ENCODE peak calls at places on chromosomes 11 and 22, in eight cellular contexts. One of them, this sample, is unnamed.

GRCh38 chr11:416757-417621 is 2.2 kb upstream of the SIGIRR start:
- DNase-seq in spleen: peak; percentile 93
- DNase-seq in CD8-positive, alpha-beta T cell: no peak
- DNase-seq in left ventricle myocardium inferior: peak; percentile 66
- DNase-seq in HS-5: no peak
- DNase-seq in Peyer's patch: peak; percentile 42
- DNase-seq in SK-MEL-5: no peak
- DNase-seq in iPS-NIHi11: peak; percentile 94
- DNase-seq in this sample: no peak

GRCh38 chr11:105401269-105401809 is 208.5 kb upstream of the GRIA4 start:
- DNase-seq in spleen: no peak
- DNase-seq in CD8-positive, alpha-beta T cell: no peak
- DNase-seq in left ventricle myocardium inferior: no peak
- DNase-seq in HS-5: no peak
- DNase-seq in Peyer's patch: no peak
- DNase-seq in SK-MEL-5: peak; percentile 11
- DNase-seq in iPS-NIHi11: no peak
- DNase-seq in this sample: no peak

GRCh38 chr11:20031155-20032001 is 128.9 kb downstream of the DBX1 start:
- DNase-seq in spleen: no peak
- DNase-seq in CD8-positive, alpha-beta T cell: no peak
- DNase-seq in left ventricle myocardium inferior: no peak
- DNase-seq in HS-5: peak; percentile 55
- DNase-seq in Peyer's patch: no peak
- DNase-seq in SK-MEL-5: no peak
- DNase-seq in iPS-NIHi11: peak; percentile 53
- DNase-seq in this sample: no peak

GRCh38 chr11:7364660-7365059 is 113.0 kb downstream of the SYT9 start:
- DNase-seq in spleen: no peak
- DNase-seq in CD8-positive, alpha-beta T cell: no peak
- DNase-seq in left ventricle myocardium inferior: no peak
- DNase-seq in HS-5: no peak
- DNase-seq in Peyer's patch: no peak
- DNase-seq in SK-MEL-5: no peak
- DNase-seq in iPS-NIHi11: no peak
- DNase-seq in this sample: no peak

GRCh38 chr11:114163231-114163631 is 103.7 kb downstream of the ZBTB16 start:
- DNase-seq in spleen: no peak
- DNase-seq in CD8-positive, alpha-beta T cell: no peak
- DNase-seq in left ventricle myocardium inferior: no peak
- DNase-seq in HS-5: no peak
- DNase-seq in Peyer's patch: no peak
- DNase-seq in SK-MEL-5: no peak
- DNase-seq in iPS-NIHi11: no peak
- DNase-seq in this sample: no peak

GRCh38 chr11:47592276-47592675 is 1.9 kb downstream of the C1QTNF4 start:
- DNase-seq in spleen: peak; percentile 24
- DNase-seq in CD8-positive, alpha-beta T cell: no peak
- DNase-seq in left ventricle myocardium inferior: no peak
- DNase-seq in HS-5: no peak
- DNase-seq in Peyer's patch: no peak
- DNase-seq in SK-MEL-5: no peak
- DNase-seq in iPS-NIHi11: no peak
- DNase-seq in this sample: no peak

GRCh38 chr11:83978942-83979341 is 692.8 kb upstream of the CCDC90B start:
- DNase-seq in spleen: no peak
- DNase-seq in CD8-positive, alpha-beta T cell: no peak
- DNase-seq in left ventricle myocardium inferior: no peak
- DNase-seq in HS-5: no peak
- DNase-seq in Peyer's patch: no peak
- DNase-seq in SK-MEL-5: no peak
- DNase-seq in iPS-NIHi11: no peak
- DNase-seq in this sample: no peak

GRCh38 chr11:126394036-126394435 is 38.5 kb downstream of the ST3GAL4 start:
- DNase-seq in spleen: no peak
- DNase-seq in CD8-positive, alpha-beta T cell: no peak
- DNase-seq in left ventricle myocardium inferior: no peak
- DNase-seq in HS-5: no peak
- DNase-seq in Peyer's patch: no peak
- DNase-seq in SK-MEL-5: peak; percentile 16
- DNase-seq in iPS-NIHi11: no peak
- DNase-seq in this sample: no peak

GRCh38 chr11:19714387-19715363 is 2.0 kb downstream of the NAV2 start:
- DNase-seq in spleen: no peak
- DNase-seq in CD8-positive, alpha-beta T cell: no peak
- DNase-seq in left ventricle myocardium inferior: peak; percentile 53
- DNase-seq in HS-5: peak; percentile 74
- DNase-seq in Peyer's patch: no peak
- DNase-seq in SK-MEL-5: peak; percentile 73
- DNase-seq in iPS-NIHi11: no peak
- DNase-seq in this sample: no peak

GRCh38 chr11:19822531-19822930 is 109.9 kb downstream of the NAV2 start:
- DNase-seq in spleen: no peak
- DNase-seq in CD8-positive, alpha-beta T cell: no peak
- DNase-seq in left ventricle myocardium inferior: no peak
- DNase-seq in HS-5: no peak
- DNase-seq in Peyer's patch: no peak
- DNase-seq in SK-MEL-5: no peak
- DNase-seq in iPS-NIHi11: no peak
- DNase-seq in this sample: no peak

GRCh38 chr11:128919192-128919591 is 23.5 kb downstream of the TP53AIP1 start:
- DNase-seq in spleen: peak; percentile 66
- DNase-seq in CD8-positive, alpha-beta T cell: no peak
- DNase-seq in left ventricle myocardium inferior: peak; percentile 5
- DNase-seq in HS-5: no peak
- DNase-seq in Peyer's patch: no peak
- DNase-seq in SK-MEL-5: no peak
- DNase-seq in iPS-NIHi11: no peak
- DNase-seq in this sample: no peak

GRCh38 chr11:34837246-34837856 is 78.8 kb downstream of the APIP start:
- DNase-seq in spleen: no peak
- DNase-seq in CD8-positive, alpha-beta T cell: no peak
- DNase-seq in left ventricle myocardium inferior: no peak
- DNase-seq in HS-5: no peak
- DNase-seq in Peyer's patch: no peak
- DNase-seq in SK-MEL-5: peak; percentile 40
- DNase-seq in iPS-NIHi11: no peak
- DNase-seq in this sample: no peak

GRCh38 chr11:48154162-48154561 is 62.4 kb upstream of the OR4B1 start:
- DNase-seq in spleen: no peak
- DNase-seq in CD8-positive, alpha-beta T cell: no peak
- DNase-seq in left ventricle myocardium inferior: no peak
- DNase-seq in HS-5: peak; percentile 23
- DNase-seq in Peyer's patch: no peak
- DNase-seq in SK-MEL-5: no peak
- DNase-seq in iPS-NIHi11: no peak
- DNase-seq in this sample: no peak

GRCh38 chr11:68381716-68382115 is 69.3 kb downstream of the LRP5 start:
- DNase-seq in spleen: no peak
- DNase-seq in CD8-positive, alpha-beta T cell: no peak
- DNase-seq in left ventricle myocardium inferior: no peak
- DNase-seq in HS-5: no peak
- DNase-seq in Peyer's patch: no peak
- DNase-seq in SK-MEL-5: no peak
- DNase-seq in iPS-NIHi11: no peak
- DNase-seq in this sample: no peak

GRCh38 chr22:20186871-20187546 is 36.2 kb upstream of the CCDC188 start:
- DNase-seq in spleen: no peak
- DNase-seq in CD8-positive, alpha-beta T cell: no peak
- DNase-seq in left ventricle myocardium inferior: no peak
- DNase-seq in HS-5: no peak
- DNase-seq in Peyer's patch: no peak
- DNase-seq in SK-MEL-5: no peak
- DNase-seq in iPS-NIHi11: no peak
- DNase-seq in this sample: no peak

GRCh38 chr11:24249921-24250320 is 246.9 kb upstream of the LUZP2 start:
- DNase-seq in spleen: no peak
- DNase-seq in CD8-positive, alpha-beta T cell: no peak
- DNase-seq in left ventricle myocardium inferior: no peak
- DNase-seq in HS-5: no peak
- DNase-seq in Peyer's patch: no peak
- DNase-seq in SK-MEL-5: no peak
- DNase-seq in iPS-NIHi11: no peak
- DNase-seq in this sample: no peak

GRCh38 chr11:94017446-94017845 is 3.7 kb upstream of the HEPHL1 start:
- DNase-seq in spleen: no peak
- DNase-seq in CD8-positive, alpha-beta T cell: no peak
- DNase-seq in left ventricle myocardium inferior: no peak
- DNase-seq in HS-5: peak; percentile 79
- DNase-seq in Peyer's patch: no peak
- DNase-seq in SK-MEL-5: no peak
- DNase-seq in iPS-NIHi11: no peak
- DNase-seq in this sample: no peak

GRCh38 chr11:88494857-88495256 is 157.3 kb upstream of the CTSC start:
- DNase-seq in spleen: no peak
- DNase-seq in CD8-positive, alpha-beta T cell: no peak
- DNase-seq in left ventricle myocardium inferior: no peak
- DNase-seq in HS-5: no peak
- DNase-seq in Peyer's patch: no peak
- DNase-seq in SK-MEL-5: peak; percentile 38
- DNase-seq in iPS-NIHi11: peak; percentile 12
- DNase-seq in this sample: no peak

GRCh38 chr11:20112291-20113146 is 47.8 kb downstream of the DBX1 start:
- DNase-seq in spleen: no peak
- DNase-seq in CD8-positive, alpha-beta T cell: no peak
- DNase-seq in left ventricle myocardium inferior: peak; percentile 75
- DNase-seq in HS-5: peak; percentile 91
- DNase-seq in Peyer's patch: peak; percentile 18
- DNase-seq in SK-MEL-5: peak; percentile 80
- DNase-seq in iPS-NIHi11: peak; percentile 58
- DNase-seq in this sample: no peak

GRCh38 chr22:23256986-23257888 is 76.9 kb downstream of the BCR start:
- DNase-seq in spleen: no peak
- DNase-seq in CD8-positive, alpha-beta T cell: no peak
- DNase-seq in left ventricle myocardium inferior: peak; percentile 70
- DNase-seq in HS-5: no peak
- DNase-seq in Peyer's patch: no peak
- DNase-seq in SK-MEL-5: no peak
- DNase-seq in iPS-NIHi11: no peak
- DNase-seq in this sample: no peak

GRCh38 chr11:76623884-76624419 is 46.6 kb downstream of the LRRC32 start:
- DNase-seq in spleen: no peak
- DNase-seq in CD8-positive, alpha-beta T cell: no peak
- DNase-seq in left ventricle myocardium inferior: no peak
- DNase-seq in HS-5: no peak
- DNase-seq in Peyer's patch: no peak
- DNase-seq in SK-MEL-5: no peak
- DNase-seq in iPS-NIHi11: no peak
- DNase-seq in this sample: no peak

GRCh38 chr22:20647586-20648305 is 126.2 kb upstream of the SERPIND1 start:
- DNase-seq in spleen: no peak
- DNase-seq in CD8-positive, alpha-beta T cell: no peak
- DNase-seq in left ventricle myocardium inferior: no peak
- DNase-seq in HS-5: no peak
- DNase-seq in Peyer's patch: no peak
- DNase-seq in SK-MEL-5: no peak
- DNase-seq in iPS-NIHi11: no peak
- DNase-seq in this sample: no peak

This sample was measured in neural crest cell.